ENCODE peak calls at places on chromosome 15, in ten cellular contexts. L, P, W, K, X, C, G, T, D and R are unnamed samples.

GRCh38 chr15:70241031-70241430 is 143.3 kb upstream of the TLE3 start:
- DNase-seq in D (no peak), P (no peak), K (no peak), W (no peak), T (no peak), L (no peak), G (no peak), X (no peak), C (no peak), R (no peak)

GRCh38 chr15:100928632-100929280 is 9.6 kb downstream of the LRRK1 start:
- DNase-seq in K (peak), T (no peak), W (no peak), D (no peak), P (peak), C (no peak), L (no peak), X (no peak), G (no peak), R (no peak)

GRCh38 chr15:75750261-75751050 is 37.8 kb upstream of the CSPG4 start:
- DNase-seq in D (no peak), C (no peak), X (no peak), K (peak), T (no peak), P (no peak), W (no peak), L (no peak), G (no peak), R (no peak)

GRCh38 chr15:68470049-68470738 is 38.2 kb upstream of the ITGA11 start:
- DNase-seq in K (no peak), L (no peak), X (no peak), W (no peak), P (no peak), T (no peak), G (no peak), C (no peak), D (no peak), R (no peak)

GRCh38 chr15:51203797-51204196 is 109.1 kb upstream of the TNFAIP8L3 start:
- DNase-seq in G (peak), C (no peak), L (peak), W (peak), P (no peak), X (no peak), D (peak), K (no peak), T (no peak), R (no peak)

GRCh38 chr15:101615414-101615985 is 36.7 kb downstream of the TM2D3 start:
- DNase-seq in L (peak), X (peak), T (no peak), P (no peak), G (no peak), W (no peak), C (no peak), K (no peak), D (no peak), R (no peak)

GRCh38 chr15:74776851-74777768 is 4.8 kb upstream of the CSK start:
- DNase-seq in L (no peak), X (no peak), K (peak), G (no peak), T (no peak), W (no peak), P (no peak), C (no peak), D (no peak), R (no peak)

GRCh38 chr15:50116477-50116876 is 2.6 kb downstream of the ATP8B4 start:
- DNase-seq in G (no peak), P (no peak), D (no peak), T (no peak), X (no peak), L (peak), C (no peak), K (no peak), W (no peak), R (no peak)

GRCh38 chr15:75723847-75724660 is 11.4 kb upstream of the CSPG4 start:
- DNase-seq in G (peak), X (peak), T (peak), P (peak), K (peak), W (peak), C (peak), D (peak), L (peak), R (peak)

GRCh38 chr15:65904301-65904700 is 35.0 kb downstream of the RAB11A start:
- DNase-seq in T (peak), P (no peak), G (no peak), W (no peak), C (no peak), D (no peak), X (no peak), L (peak), K (no peak), R (no peak)

GRCh38 chr15:22973286-22973685 is 6.9 kb downstream of the CYFIP1 start:
- DNase-seq in K (no peak), W (no peak), P (no peak), D (no peak), L (no peak), G (no peak), T (no peak), C (no peak), X (no peak), R (no peak)
- H3K4me3 ChIP-seq in K (no peak), W (no peak), P (no peak), D (no peak), L (no peak), G (no peak), T (no peak), C (no peak), X (no peak), R (no peak)

DNA sequence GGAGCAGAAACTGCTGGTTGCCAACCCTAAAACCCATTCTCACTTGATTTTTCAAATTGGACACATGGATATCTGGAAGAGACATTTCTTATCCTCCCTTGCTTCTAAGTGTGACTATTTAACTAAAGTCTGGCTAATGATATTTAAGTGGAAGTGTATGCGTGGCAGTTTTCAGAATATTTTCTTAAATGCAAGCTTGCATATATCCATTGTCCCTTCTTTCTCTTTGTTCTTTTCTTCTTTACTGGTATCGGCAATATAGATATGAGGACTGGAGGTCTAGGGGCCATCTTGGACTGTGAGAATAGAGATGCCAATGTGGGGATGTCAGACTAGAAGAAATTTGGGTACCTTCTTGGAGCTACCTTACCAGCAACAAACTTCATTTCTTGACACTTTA is 364.3 kb upstream of the DPH6 start:
- DNase-seq in P (no peak), T (no peak), K (no peak), D (no peak), W (no peak), G (no peak), X (no peak), L (no peak), C (no peak), R (no peak)
- TF ChIP-seq CTCF in P (no peak), T (no peak), K (no peak), D (no peak), W (no peak), G (no peak), X (no peak), L (no peak), C (no peak), R (no peak)

GRCh38 chr15:99476413-99477222 is 89.2 kb upstream of the MEF2A start:
- DNase-seq in D (peak), K (peak), C (peak), G (peak), L (peak), T (peak), W (peak), X (peak), P (peak), R (peak)

GRCh38 chr15:99475754-99476412 is 89.9 kb upstream of the MEF2A start:
- DNase-seq in P (no peak), D (no peak), C (no peak), T (no peak), G (no peak), X (no peak), K (no peak), W (no peak), L (no peak), R (no peak)

GRCh38 chr15:99474041-99474906 is 91.5 kb upstream of the MEF2A start:
- DNase-seq in K (peak), T (no peak), L (no peak), C (no peak), D (no peak), X (peak), G (no peak), P (no peak), W (no peak), R (no peak)

GRCh38 chr15:99472416-99473145 is 93.2 kb upstream of the MEF2A start:
- DNase-seq in W (no peak), L (no peak), P (no peak), C (no peak), X (no peak), D (no peak), K (no peak), T (no peak), G (no peak), R (no peak)

GRCh38 chr15:99474981-99475753 is 90.6 kb upstream of the MEF2A start:
- DNase-seq in T (no peak), W (no peak), D (no peak), X (peak), G (no peak), L (no peak), K (no peak), C (no peak), P (no peak), R (no peak)
- H3K4me3 ChIP-seq in T (no peak), W (no peak), D (no peak), X (peak), G (no peak), L (no peak), K (no peak), C (no peak), P (no peak), R (no peak)

GRCh38 chr15:95826831-95827230 is 503.7 kb upstream of the NR2F2 start:
- DNase-seq in D (no peak), X (no peak), C (no peak), K (no peak), T (no peak), W (no peak), P (no peak), G (no peak), L (no peak), R (no peak)
- TF ChIP-seq CTCF in D (no peak), X (no peak), C (no peak), K (no peak), T (peak), W (peak), P (peak), G (peak), L (peak), R (peak)

GRCh38 chr15:42578984-42579537 is 3.7 kb downstream of the STARD9 start:
- DNase-seq in D (no peak), K (no peak), C (no peak), X (no peak), W (no peak), L (no peak), P (no peak), T (no peak), G (no peak), R (no peak)

GRCh38 chr15:42581272-42581730 is 5.9 kb downstream of the STARD9 start:
- DNase-seq in L (peak), W (peak), D (peak), P (peak), X (peak), T (peak), K (peak), C (peak), G (no peak), R (peak)

GRCh38 chr15:42582569-42583235 is 7.3 kb downstream of the STARD9 start:
- DNase-seq in T (no peak), X (no peak), W (no peak), D (no peak), K (no peak), L (no peak), P (no peak), C (no peak), G (no peak), R (no peak)

GRCh38 chr15:42584031-42584765 is 8.8 kb downstream of the STARD9 start:
- DNase-seq in D (peak), K (no peak), T (no peak), L (no peak), W (no peak), P (no peak), X (no peak), G (no peak), C (no peak), R (no peak)
- H3K4me3 ChIP-seq in D (no peak), K (peak), T (no peak), L (no peak), W (no peak), P (no peak), X (peak), G (no peak), C (peak), R (no peak)

GRCh38 chr15:71577071-71577470 is 233.3 kb upstream of the NR2E3 start:
- DNase-seq in P (no peak), K (no peak), G (no peak), L (no peak), D (no peak), X (no peak), C (no peak), T (no peak), W (no peak), R (no peak)

GRCh38 chr15:71572452-71573053 is 237.8 kb upstream of the NR2E3 start:
- DNase-seq in T (peak), X (no peak), L (peak), W (no peak), D (peak), K (no peak), G (no peak), P (peak), C (no peak), R (no peak)

GRCh38 chr15:71573599-71573998 is 236.8 kb upstream of the NR2E3 start:
- DNase-seq in L (no peak), D (no peak), P (no peak), T (no peak), C (no peak), K (no peak), W (no peak), G (no peak), X (no peak), R (no peak)

GRCh38 chr15:71571641-71572040 is 238.7 kb upstream of the NR2E3 start:
- DNase-seq in L (no peak), G (no peak), K (no peak), C (no peak), W (no peak), P (no peak), T (no peak), X (no peak), D (no peak), R (no peak)

GRCh38 chr15:71575474-71576045 is 234.8 kb upstream of the NR2E3 start:
- DNase-seq in X (no peak), L (peak), G (no peak), C (no peak), W (no peak), D (no peak), P (no peak), K (no peak), T (no peak), R (no peak)
- TF ChIP-seq CTCF in X (peak), L (peak), G (peak), C (peak), W (peak), D (peak), P (peak), K (peak), T (peak), R (peak)

DNA sequence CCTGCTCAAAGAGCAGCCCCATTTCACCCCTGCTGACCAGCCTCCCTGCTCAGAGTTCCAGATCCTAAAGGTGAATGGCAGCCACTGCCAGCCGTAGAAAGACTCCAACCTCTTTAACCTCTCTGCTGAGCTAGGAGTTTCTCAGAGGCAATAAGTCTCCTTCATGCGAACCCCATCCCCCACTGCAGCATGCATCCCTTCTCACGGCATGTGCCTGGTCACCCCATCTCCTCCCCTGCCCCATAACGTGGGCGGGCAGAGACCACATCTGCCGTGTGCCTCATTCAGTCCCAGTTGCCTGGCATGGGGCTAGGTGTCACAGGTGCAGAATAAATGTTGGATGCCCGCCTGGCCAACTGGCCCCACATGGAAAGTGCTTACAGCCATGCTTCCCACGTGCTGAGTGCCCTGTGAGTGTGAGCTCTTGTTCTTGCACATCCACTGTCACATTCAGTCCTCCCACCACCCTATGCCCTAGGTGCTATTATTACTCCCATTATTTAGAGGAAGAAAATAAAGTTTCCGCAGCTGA is 43.5 kb upstream of the NTRK3 start:
- DNase-seq in L (no peak), W (no peak), X (no peak), C (no peak), D (no peak), T (no peak), P (no peak), G (no peak), K (no peak), R (no peak)
- H3K4me3 ChIP-seq in L (no peak), W (no peak), X (no peak), C (no peak), D (no peak), T (no peak), P (no peak), G (no peak), K (no peak), R (no peak)

DNA sequence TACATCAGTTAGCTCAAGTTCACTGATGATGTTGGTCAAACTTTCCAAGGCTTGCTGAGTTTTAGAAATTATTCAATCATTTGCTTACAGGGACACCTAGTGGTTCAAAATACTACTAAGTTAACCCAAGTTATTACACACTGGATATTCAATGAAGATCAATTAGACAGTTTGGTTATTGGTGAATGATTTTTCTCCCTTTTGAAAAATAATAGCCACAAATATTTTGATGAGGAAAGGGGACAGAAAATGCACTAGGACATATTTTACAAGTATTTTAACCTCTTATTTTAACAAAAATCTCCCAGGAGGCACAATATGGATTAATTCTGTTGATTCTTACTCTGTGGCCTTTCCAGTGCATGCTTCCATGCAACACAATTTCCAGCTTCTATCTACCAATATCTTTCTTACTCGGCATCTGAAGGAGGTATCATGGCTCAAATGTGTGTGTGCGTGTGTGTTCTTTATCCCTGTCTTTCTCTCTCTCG is 20.1 kb upstream of the GOLGA6L2 start:
- DNase-seq in L (peak), P (no peak), K (no peak), W (peak), D (peak), G (no peak), X (no peak), C (no peak), T (no peak), R (no peak)
- TF ChIP-seq CTCF in L (peak), P (peak), K (no peak), W (no peak), D (no peak), G (peak), X (peak), C (peak), T (no peak), R (no peak)

DNA sequence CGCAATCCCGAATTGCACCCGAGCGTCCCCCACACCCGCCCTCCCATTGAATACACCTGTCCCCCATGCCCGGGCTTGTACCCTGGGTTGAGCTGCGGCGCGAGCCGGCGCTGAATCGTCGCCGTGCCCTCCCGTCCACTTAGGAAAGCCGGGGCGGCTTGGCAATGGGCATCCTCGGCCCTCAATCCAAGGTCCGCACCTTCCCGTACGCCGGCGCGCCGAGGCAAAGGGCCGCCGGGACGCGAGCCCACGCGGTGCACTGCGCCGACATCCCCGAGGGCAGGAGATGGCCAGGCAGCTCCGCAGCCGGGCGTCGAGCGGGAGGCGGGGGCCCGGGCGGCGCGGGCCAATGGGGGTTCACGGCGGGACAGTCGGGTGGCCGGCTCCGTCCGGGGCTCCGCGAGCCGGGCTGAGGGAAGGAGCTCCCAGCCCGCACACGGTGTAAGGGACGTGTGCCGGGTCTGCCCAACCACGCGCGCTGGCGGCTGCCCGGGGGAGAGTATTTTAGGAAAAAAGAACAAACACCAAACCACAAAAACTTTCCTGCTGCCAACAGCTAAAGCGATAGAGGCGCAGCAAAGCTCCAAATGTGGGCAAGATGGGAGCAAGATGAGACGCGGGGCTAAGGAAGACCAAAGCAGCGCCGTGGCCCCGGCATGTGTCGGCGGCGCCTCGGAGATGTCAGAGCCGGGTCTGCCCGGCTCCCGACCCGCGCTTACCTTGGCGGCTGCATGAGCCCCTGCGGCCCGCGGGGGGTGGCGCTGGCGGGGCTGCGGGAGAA is 621 bp downstream of the RGMA start:
- DNase-seq in G (no peak), T (no peak), W (no peak), P (no peak), L (no peak), D (peak), C (no peak), K (no peak), X (peak), R (no peak)
- H3K4me3 ChIP-seq in G (peak), T (peak), W (peak), P (no peak), L (no peak), D (peak), C (peak), K (peak), X (peak), R (peak)

DNA sequence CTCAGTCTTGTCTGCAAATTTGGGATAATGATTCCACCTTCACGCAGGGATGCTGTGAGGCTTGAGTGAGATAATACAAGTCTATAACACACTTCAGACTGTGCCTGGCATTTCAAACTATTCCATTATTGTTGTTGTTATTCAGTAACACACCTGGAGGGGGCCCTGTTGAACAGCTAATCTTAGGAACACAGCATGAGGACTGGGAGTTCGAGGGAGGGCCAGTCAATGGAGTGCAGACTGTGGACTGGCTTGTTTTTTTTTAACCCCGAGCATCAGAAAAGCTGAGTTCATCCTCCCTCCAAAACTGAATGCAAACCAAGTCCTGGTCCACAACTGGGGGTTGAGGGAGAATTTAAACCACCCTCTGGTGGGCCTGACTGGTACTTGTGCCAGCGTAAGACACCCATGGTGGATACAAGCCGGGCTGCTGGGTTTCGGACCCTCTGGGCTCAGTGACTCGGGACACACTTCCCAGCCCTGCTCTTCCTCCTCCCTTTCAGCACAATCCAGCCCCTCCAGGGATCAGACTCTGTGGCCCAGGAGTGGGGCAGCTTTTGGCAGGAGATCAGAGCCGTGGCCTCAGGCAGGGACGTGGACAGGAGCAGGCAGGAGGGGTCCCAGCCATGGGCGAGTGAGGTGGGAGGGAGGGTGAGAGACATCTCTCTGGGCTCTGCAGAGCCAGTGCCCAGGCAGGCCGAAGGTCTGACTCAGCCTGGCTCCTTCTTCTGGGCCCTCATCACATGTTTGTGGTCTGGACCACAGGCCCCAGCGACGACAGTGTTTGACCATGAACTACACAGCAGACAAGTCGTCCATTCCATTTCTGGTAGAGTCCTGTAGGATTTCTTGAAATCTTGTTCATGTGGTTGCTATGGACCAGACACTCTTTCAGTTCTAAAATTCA is 36.3 kb upstream of the MEX3B start:
- DNase-seq in C (no peak), L (peak), D (peak), P (no peak), G (peak), W (peak), K (no peak), T (peak), X (no peak), R (peak)
- TF ChIP-seq CTCF in C (no peak), L (peak), D (peak), P (peak), G (peak), W (peak), K (no peak), T (peak), X (no peak), R (no peak)